ENCODE peak calls at places on chromosomes 6 and 20, in seven cellular contexts. L is endothelial cell; I is nucleus accumbens; R is stimulated activated CD4-positive, alpha-beta T cell treated with anti-CD3 and anti-CD28 coated beads, Interleukin-4, amount 100 ng/mL, for 48 hours; D is HT1080; M is ascending aorta; U is EL. Y is an unnamed sample.
A peak's percentile ranks its signal among the peaks of the same experiment; 100 is the strongest.

GRCh38 chr6:30703011-30703410 is 12.2 kb upstream of the NRM start:
- DNase-seq in L (no peak), I (no peak), R (no peak), D (no peak), M (no peak), U (no peak), Y (peak; percentile 8)

GRCh38 chr6:142377112-142377848 is 75.5 kb downstream of the ADGRG6 start:
- DNase-seq in L (peak; percentile 53), I (no peak), R (no peak), D (no peak), M (no peak), U (peak; percentile 34), Y (no peak)

GRCh38 chr6:137717074-137718073 is 149.7 kb upstream of the TNFAIP3 start:
- DNase-seq in L (no peak), I (no peak), R (peak; percentile 36), D (peak; percentile 82), M (no peak), U (no peak), Y (no peak)

GRCh38 chr6:101847690-101848089 is 454.2 kb downstream of the GRIK2 start:
- DNase-seq in L (peak; percentile 3), I (no peak), R (no peak), D (no peak), M (no peak), U (no peak), Y (no peak)

GRCh38 chr20:37528442-37529213 is 952 bp upstream of the BLCAP start:
- DNase-seq in L (no peak), I (no peak), R (no peak), D (no peak), M (peak; percentile 49), U (no peak), Y (no peak)

GRCh38 chr6:110063864-110064263 is 85.8 kb downstream of the GPR6 start:
- DNase-seq in L (no peak), I (no peak), R (no peak), D (no peak), M (no peak), U (no peak), Y (no peak)

GRCh38 chr20:24795444-24795843 is 153.6 kb upstream of the CST7 start:
- DNase-seq in L (no peak), I (no peak), R (no peak), D (peak; percentile 81), M (no peak), U (peak; percentile 30), Y (no peak)

GRCh38 chr6:30206799-30207618 is 6.2 kb downstream of the TRIM26 start:
- DNase-seq in L (no peak), I (no peak), R (no peak), D (no peak), M (no peak), U (peak; percentile 24), Y (no peak)